ENCODE peak calls at places on chromosome 11, in five cellular contexts. One of them, this sample, is unnamed.

GRCh38 chr11:117870176-117870952 is 6.1 kb downstream of the FXYD6 start:
- DNase-seq in suprapubic skin: no peak
- DNase-seq in pons: peak; percentile 62
- DNase-seq in astrocyte of the spinal cord: no peak
- DNase-seq in fibroblast of pulmonary artery: no peak
- DNase-seq in this sample: no peak

GRCh38 chr11:94734563-94735275 is 33.4 kb upstream of the AMOTL1 start:
- DNase-seq in astrocyte of the spinal cord: peak; percentile 47
- DNase-seq in fibroblast of pulmonary artery: no peak
- DNase-seq in suprapubic skin: no peak
- DNase-seq in pons: no peak
- DNase-seq in this sample: no peak

GRCh38 chr11:63872833-63873201 is 33.9 kb downstream of the MARK2 start:
- DNase-seq in fibroblast of pulmonary artery: no peak
- DNase-seq in pons: no peak
- DNase-seq in astrocyte of the spinal cord: no peak
- DNase-seq in suprapubic skin: no peak
- DNase-seq in this sample: no peak

GRCh38 chr11:69617682-69618081 is 23.3 kb upstream of the CCND1 start:
- DNase-seq in astrocyte of the spinal cord: no peak
- DNase-seq in fibroblast of pulmonary artery: no peak
- DNase-seq in suprapubic skin: no peak
- DNase-seq in pons: no peak
- DNase-seq in this sample: no peak

GRCh38 chr11:90241414-90241813 is 18.6 kb upstream of the CHORDC1 start:
- DNase-seq in pons: no peak
- DNase-seq in suprapubic skin: no peak
- DNase-seq in fibroblast of pulmonary artery: no peak
- DNase-seq in astrocyte of the spinal cord: no peak
- DNase-seq in this sample: no peak

GRCh38 chr11:134975866-134976265 is 563.8 kb upstream of the B3GAT1 start:
- DNase-seq in fibroblast of pulmonary artery: no peak
- DNase-seq in suprapubic skin: no peak
- DNase-seq in pons: no peak
- DNase-seq in astrocyte of the spinal cord: no peak
- DNase-seq in this sample: no peak

GRCh38 chr11:62548545-62549335 is 2.1 kb upstream of the AHNAK start:
- DNase-seq in astrocyte of the spinal cord: peak; percentile 34
- DNase-seq in pons: no peak
- DNase-seq in suprapubic skin: no peak
- DNase-seq in fibroblast of pulmonary artery: peak; percentile 66
- DNase-seq in this sample: no peak

GRCh38 chr11:72263363-72263762 is 19.4 kb upstream of the PHOX2A start:
- DNase-seq in suprapubic skin: no peak
- DNase-seq in astrocyte of the spinal cord: peak; percentile 67
- DNase-seq in pons: no peak
- DNase-seq in fibroblast of pulmonary artery: peak; percentile 63
- DNase-seq in this sample: no peak

GRCh38 chr11:96152623-96153022 is 190.4 kb downstream of the MAML2 start:
- DNase-seq in suprapubic skin: no peak
- DNase-seq in fibroblast of pulmonary artery: no peak
- DNase-seq in astrocyte of the spinal cord: no peak
- DNase-seq in pons: peak; percentile 48
- DNase-seq in this sample: no peak

GRCh38 chr11:11478687-11479086 is 125.6 kb upstream of the CSNK2A3 start:
- DNase-seq in pons: no peak
- DNase-seq in astrocyte of the spinal cord: no peak
- DNase-seq in suprapubic skin: no peak
- DNase-seq in fibroblast of pulmonary artery: no peak
- DNase-seq in this sample: peak; percentile 47

GRCh38 chr11:37504066-37504611 is 906.1 kb upstream of the RAG2 start:
- DNase-seq in fibroblast of pulmonary artery: peak; percentile 83
- DNase-seq in suprapubic skin: no peak
- DNase-seq in astrocyte of the spinal cord: peak; percentile 90
- DNase-seq in pons: peak; percentile 56
- DNase-seq in this sample: no peak

GRCh38 chr11:48148749-48149148 is 67.9 kb upstream of the OR4B1 start:
- DNase-seq in astrocyte of the spinal cord: peak; percentile 27
- DNase-seq in fibroblast of pulmonary artery: no peak
- DNase-seq in suprapubic skin: no peak
- DNase-seq in pons: no peak
- DNase-seq in this sample: no peak

GRCh38 chr11:115215694-115216615 is 288.3 kb downstream of the CADM1 start:
- DNase-seq in astrocyte of the spinal cord: no peak
- DNase-seq in pons: no peak
- DNase-seq in suprapubic skin: no peak
- DNase-seq in fibroblast of pulmonary artery: no peak
- DNase-seq in this sample: no peak

GRCh38 chr11:2802389-2803185 is 83.0 kb downstream of the CDKN1C start:
- DNase-seq in astrocyte of the spinal cord: no peak
- DNase-seq in pons: no peak
- DNase-seq in suprapubic skin: peak; percentile 50
- DNase-seq in fibroblast of pulmonary artery: no peak
- DNase-seq in this sample: no peak

GRCh38 chr11:13717331-13717730 is 48.9 kb downstream of the FAR1 start:
- DNase-seq in fibroblast of pulmonary artery: peak; percentile 76
- DNase-seq in suprapubic skin: no peak
- DNase-seq in pons: no peak
- DNase-seq in astrocyte of the spinal cord: peak; percentile 70
- DNase-seq in this sample: no peak

GRCh38 chr11:58688779-58689503 is 42.8 kb downstream of the GLYAT start:
- DNase-seq in pons: no peak
- DNase-seq in fibroblast of pulmonary artery: no peak
- DNase-seq in astrocyte of the spinal cord: no peak
- DNase-seq in suprapubic skin: no peak
- DNase-seq in this sample: no peak

GRCh38 chr11:77411238-77411637 is 62.7 kb downstream of the PAK1 start:
- DNase-seq in astrocyte of the spinal cord: peak; percentile 19
- DNase-seq in suprapubic skin: peak; percentile 64
- DNase-seq in fibroblast of pulmonary artery: peak; percentile 21
- DNase-seq in pons: no peak
- DNase-seq in this sample: peak; percentile 84